ENCODE peak calls at places on chromosomes 13 and 19, in ten cellular contexts. B is NB4; K is dorsolateral prefrontal cortex; R is uterus; Q is SK-N-SH; P is effector memory CD4-positive, alpha-beta T cell; V is IMR-90; H is left ventricle myocardium inferior; S is HCT116; D is Panc1. I is an unnamed sample.

GRCh38 chr13:98821372-98822237 is 69.1 kb upstream of the SLC15A1 start:
- DNase-seq in S (no peak), P (no peak), R (peak; percentile 46), D (no peak), H (no peak), V (no peak), K (no peak), Q (peak; percentile 45), B (no peak), I (no peak)

GRCh38 chr13:46739447-46740125 is 57.4 kb downstream of the ESD start:
- DNase-seq in Q (no peak), K (no peak), P (no peak), H (no peak), D (no peak), B (no peak), S (no peak), R (no peak), V (no peak), I (no peak)

GRCh38 chr19:44803442-44804428 is 5.2 kb upstream of the BCAM start:
- DNase-seq in V (no peak), H (no peak), B (no peak), K (no peak), R (no peak), P (no peak), S (no peak), Q (peak; percentile 12), D (no peak), I (no peak)

GRCh38 chr13:50140742-50141659 is 125.8 kb downstream of the KCNRG start:
- DNase-seq in K (no peak), D (no peak), P (no peak), V (no peak), R (no peak), S (no peak), B (no peak), H (no peak), Q (no peak), I (no peak)

GRCh38 chr19:13819242-13819641 is 24.0 kb downstream of the ZSWIM4 start:
- DNase-seq in V (no peak), Q (no peak), B (no peak), S (no peak), P (no peak), R (no peak), H (no peak), D (no peak), K (no peak), I (no peak)

GRCh38 chr13:26787961-26788360 is 27.4 kb upstream of the GPR12 start:
- DNase-seq in K (no peak), B (no peak), V (no peak), S (no peak), P (no peak), Q (no peak), H (no peak), D (no peak), R (no peak), I (no peak)

GRCh38 chr13:51435002-51435578 is 17.7 kb downstream of the INTS6 start:
- DNase-seq in P (no peak), K (no peak), Q (peak; percentile 21), V (peak; percentile 49), R (no peak), S (no peak), B (peak; percentile 41), D (no peak), H (no peak), I (no peak)

GRCh38 chr13:43446126-43446525 is 340.6 kb downstream of the ENOX1 start:
- DNase-seq in R (no peak), D (no peak), S (no peak), H (no peak), V (no peak), Q (no peak), K (no peak), B (no peak), P (no peak), I (no peak)

GRCh38 chr13:36553501-36553900 is 120.3 kb upstream of the SERTM1 start:
- DNase-seq in R (no peak), D (no peak), V (no peak), H (no peak), S (no peak), B (no peak), P (no peak), Q (no peak), K (no peak), I (no peak)

DNA sequence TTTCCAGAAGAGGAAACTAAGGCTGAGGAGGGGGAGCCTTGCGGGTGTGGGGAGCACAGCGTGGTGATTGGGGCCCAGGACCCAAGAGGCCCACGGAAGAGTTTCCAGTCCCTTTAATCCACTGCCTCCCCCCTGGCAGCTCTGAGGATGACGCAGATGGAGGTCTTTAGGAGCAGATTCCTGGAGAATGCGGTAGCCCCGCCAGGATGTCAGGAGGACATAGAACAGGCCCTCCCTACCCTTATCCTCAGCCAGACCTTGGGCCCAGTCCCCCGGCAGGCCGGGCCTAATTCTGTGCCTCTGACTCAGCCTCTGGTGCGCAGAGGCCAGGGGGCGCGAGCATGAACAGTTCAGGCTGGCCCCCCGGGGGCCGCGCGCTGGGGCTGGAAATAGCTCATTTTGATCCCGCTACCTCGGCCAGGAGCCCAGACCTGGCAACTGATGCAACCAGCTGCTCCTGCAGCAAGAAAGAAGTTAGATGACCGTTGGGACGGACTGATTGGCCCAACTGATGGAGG is 461 bp upstream of the HSPB6 start:
- DNase-seq in Q (peak; percentile 70), P (no peak), B (peak; percentile 74), K (peak; percentile 43), H (peak; percentile 87), D (no peak), R (peak; percentile 98), S (no peak), V (peak; percentile 96), I (peak; percentile 99)
- H3K4me3 ChIP-seq in Q (peak overlapping the region; percentile 87), P (peak overlapping the region; percentile 37), B (peak overlapping the region; percentile 48), K (peak overlapping the region; percentile 98), H (peak overlapping the region; percentile 100), D (peak overlapping the region; percentile 95), R (peak overlapping the region; percentile 96), S (peak overlapping the region; percentile 92), V (peak overlapping the region; percentile 1), I (peak overlapping the region; percentile 88)

GRCh38 chr19:48258350-48258749 is 2.6 kb upstream of the CARD8 start:
- DNase-seq in R (no peak), P (peak; percentile 11), S (no peak), Q (no peak), K (no peak), V (no peak), D (no peak), H (no peak), B (peak; percentile 87), I (no peak)

GRCh38 chr19:48255376-48256303 is at the start of gene CARD8:
- DNase-seq in R (peak; percentile 85), D (peak; percentile 63), B (peak; percentile 100), K (peak; percentile 84), Q (peak; percentile 73), S (peak; percentile 84), P (peak; percentile 58), V (peak; percentile 88), H (peak; percentile 80), I (peak; percentile 89)

GRCh38 chr19:48252625-48253024 is 3.1 kb downstream of the CARD8 start:
- DNase-seq in H (no peak), V (no peak), Q (no peak), B (no peak), D (no peak), K (no peak), P (no peak), R (no peak), S (no peak), I (no peak)

GRCh38 chr19:48253999-48254398 is 1.7 kb downstream of the CARD8 start:
- DNase-seq in K (no peak), D (no peak), V (no peak), B (no peak), R (no peak), H (no peak), S (no peak), Q (no peak), P (no peak), I (no peak)

DNA sequence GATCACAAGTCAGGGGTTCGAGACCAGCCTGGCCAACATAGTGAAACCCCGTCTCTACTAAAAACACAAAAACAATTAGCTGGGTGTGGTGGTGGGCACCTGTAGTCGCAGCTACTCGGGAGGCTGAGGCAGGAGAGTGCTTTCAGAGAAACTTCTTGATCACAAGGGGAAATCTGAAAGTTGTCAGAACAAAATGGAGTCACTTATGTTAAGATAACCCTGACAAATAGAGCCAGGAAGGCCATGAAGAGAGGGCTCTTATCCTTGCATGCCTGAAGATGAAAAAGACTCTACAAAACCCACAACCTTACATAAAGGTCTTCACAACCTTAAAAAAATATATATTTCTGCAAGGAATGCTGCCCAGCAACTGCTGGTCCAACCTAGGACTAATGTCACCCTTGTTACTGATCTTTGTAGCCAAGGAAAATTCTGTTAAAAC is 1.2 kb downstream of the CARD8 start:
- DNase-seq in D (no peak), S (no peak), P (no peak), V (no peak), H (no peak), B (no peak), Q (no peak), K (no peak), R (no peak), I (no peak)
- H3K4me3 ChIP-seq in D (peak overlapping the region; percentile 65), S (no peak overlapping the region), P (peak overlapping the region; percentile 84), V (no peak overlapping the region), H (peak overlapping the region; percentile 74), B (peak overlapping the region; percentile 71), Q (peak overlapping the region; percentile 76), K (peak overlapping the region; percentile 78), R (peak overlapping the region; percentile 61), I (peak overlapping the region; percentile 49)

GRCh38 chr13:77503398-77503797 is 32.1 kb upstream of the SCEL start:
- DNase-seq in P (no peak), H (no peak), R (no peak), Q (no peak), D (no peak), S (no peak), B (no peak), K (no peak), V (no peak), I (no peak)

GRCh38 chr13:77494226-77494625 is 41.3 kb upstream of the SCEL start:
- DNase-seq in B (no peak), H (no peak), V (no peak), S (no peak), P (no peak), D (no peak), Q (no peak), R (no peak), K (no peak), I (no peak)

GRCh38 chr13:77502104-77502720 is 33.3 kb upstream of the SCEL start:
- DNase-seq in D (no peak), R (no peak), B (no peak), Q (no peak), V (no peak), K (no peak), P (no peak), S (no peak), H (no peak), I (no peak)

GRCh38 chr13:77500094-77500493 is 35.4 kb upstream of the SCEL start:
- DNase-seq in Q (no peak), V (no peak), R (no peak), K (no peak), H (no peak), S (no peak), B (no peak), D (no peak), P (no peak), I (no peak)
- H3K4me3 ChIP-seq in Q (no peak overlapping the region), V (no peak overlapping the region), R (no peak overlapping the region), K (no peak overlapping the region), H (no peak overlapping the region), S (no peak overlapping the region), B (no peak overlapping the region), D (no peak overlapping the region), P (no peak overlapping the region), I (no peak overlapping the region)

DNA sequence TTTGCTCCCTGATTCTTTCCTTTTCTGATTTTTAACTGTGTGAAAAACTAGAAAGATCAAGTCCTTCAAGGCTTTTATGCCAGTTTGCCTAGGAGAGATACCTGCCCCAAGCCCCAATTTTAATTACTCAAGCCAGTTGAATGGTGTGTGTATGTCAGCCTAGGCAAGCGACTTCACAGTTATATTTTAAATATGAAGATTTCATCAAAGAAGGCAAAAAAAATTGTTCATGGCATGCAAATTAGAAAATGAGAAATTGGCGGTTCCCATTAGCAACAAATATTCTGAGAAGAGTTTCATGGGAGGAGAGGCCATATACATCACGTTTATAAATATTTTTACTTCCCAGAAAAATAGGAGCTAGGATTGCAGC is 167.6 kb downstream of the SLC7A1 start:
- DNase-seq in R (no peak), V (no peak), K (no peak), D (no peak), H (no peak), Q (no peak), B (no peak), S (no peak), P (no peak), I (no peak)
- H3K4me3 ChIP-seq in R (peak overlapping the region; percentile 38), V (peak overlapping the region; percentile 12), K (peak overlapping the region; percentile 62), D (peak overlapping the region; percentile 19), H (peak overlapping the region; percentile 67), Q (peak overlapping the region; percentile 51), B (no peak overlapping the region), S (peak overlapping the region; percentile 20), P (no peak overlapping the region), I (peak overlapping the region; percentile 32)

I was measured in vagina.